ENCODE peak calls at places on chromosome 19, in nine cellular contexts. G is RWPE2, I is spleen, C is SJSA1, M is esophagus squamous epithelium, N is breast epithelium, H is mucosa of descending colon, R is neural progenitor cell, P is thoracic aorta. O is an unnamed sample. For H3K36me3 and H3K4me1, the result is how much of the 10 kb centered on the place peaks cover.

GRCh38 chr19:1232652-1233360 is 5.0 kb downstream of the CBARP start:
- DNase-seq in P (no peak), N (no peak), G (no peak), R (no peak), H (no peak), C (no peak), M (no peak), I (no peak), O (no peak)

GRCh38 chr19:48539503-48540096 is 12.4 kb upstream of the SULT2B1 start:
- DNase-seq in I (no peak), M (no peak), C (no peak), N (no peak), G (peak), P (no peak), H (no peak), R (no peak), O (no peak)

GRCh38 chr19:29872224-29872731 is 60.5 kb downstream of the CCNE1 start:
- DNase-seq in C (no peak), M (no peak), G (no peak), H (no peak), P (no peak), N (no peak), I (peak), R (peak), O (no peak)

GRCh38 chr19:17655751-17656480 is 32.2 kb downstream of the UNC13A start:
- DNase-seq in I (no peak), C (no peak), N (no peak), G (no peak), M (no peak), P (no peak), H (no peak), R (no peak), O (no peak)

GRCh38 chr19:33444993-33445751 is 71.7 kb downstream of the CEBPG start:
- DNase-seq in M (no peak), P (no peak), C (no peak), H (no peak), I (peak), N (no peak), R (no peak), G (peak), O (no peak)

GRCh38 chr19:33047422-33047821 is 17.3 kb downstream of the RHPN2 start:
- DNase-seq in C (no peak), R (no peak), I (no peak), P (no peak), H (peak), G (peak), N (peak), M (no peak), O (no peak)

GRCh38 chr19:55115446-55116065 is 1.9 kb downstream of the PPP1R12C start:
- DNase-seq in M (no peak), G (no peak), N (no peak), P (no peak), R (no peak), I (no peak), C (no peak), H (no peak), O (no peak)

GRCh38 chr19:4454952-4455738 is 2.4 kb downstream of the UBXN6 start:
- DNase-seq in H (no peak), C (no peak), R (no peak), M (no peak), N (no peak), P (no peak), I (no peak), G (no peak), O (peak)

GRCh38 chr19:53982611-53983010 is 8.8 kb upstream of the CACNG6 start:
- DNase-seq in M (no peak), I (peak), N (peak), C (no peak), G (no peak), R (peak), P (no peak), H (no peak), O (no peak)

GRCh38 chr19:29329460-29330134 is 116.6 kb upstream of the UQCRFS1 start:
- DNase-seq in R (peak), I (no peak), P (no peak), M (no peak), H (no peak), N (no peak), C (no peak), G (no peak), O (no peak)

GRCh38 chr19:13212759-13213330 is 62.6 kb downstream of the IER2 start:
- DNase-seq in M (no peak), I (peak), G (no peak), N (peak), C (peak), R (peak), P (no peak), H (peak), O (peak)

GRCh38 chr19:14520543-14520942 is 2.3 kb upstream of the DNAJB1 start:
- DNase-seq in I (no peak), R (no peak), G (no peak), C (no peak), H (no peak), P (no peak), N (no peak), M (no peak), O (no peak)
- H3K36me3 ChIP-seq in I (under half), R (under half), G (under half), C (under half), H (under half), P (under half), N (under half), M (under half), O (under half)

GRCh38 chr19:45467456-45468158 is at the start of gene FOSB:
- DNase-seq in I (peak), P (peak), C (peak), N (peak), R (peak), G (peak), H (peak), M (peak), O (peak)
- H3K4me1 ChIP-seq in I (under half), P (under half), C (under half), N (under half), R (under half), G (under half), H (under half), M (under half), O (under half)

DNA sequence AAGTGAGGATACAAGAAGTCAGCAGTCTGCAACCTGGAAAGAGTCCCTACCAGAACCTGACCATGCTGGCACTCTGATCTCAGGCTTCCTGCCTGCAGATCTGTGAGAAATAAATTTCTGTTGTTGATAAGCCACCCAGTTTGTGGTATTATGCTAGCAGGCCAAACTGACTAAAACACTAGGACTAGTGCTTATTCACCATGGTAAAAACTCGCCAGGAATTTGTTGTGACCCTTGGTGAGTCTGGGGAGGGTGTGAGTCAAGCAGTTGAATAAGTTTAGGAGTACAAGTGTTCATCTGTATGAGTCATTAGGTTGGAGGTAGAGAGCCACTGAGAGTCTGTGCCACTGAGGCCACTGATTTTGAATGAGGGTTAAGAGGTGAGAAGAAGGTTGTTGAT is 3.6 kb downstream of the ZIK1 start:
- DNase-seq in P (no peak), G (no peak), M (no peak), H (no peak), I (no peak), N (no peak), C (peak), R (no peak), O (no peak)
- H3K36me3 ChIP-seq in P (under half), G (half or more), M (under half), H (under half), I (half or more), N (under half), C (half or more), R (half or more), O (under half)

DNA sequence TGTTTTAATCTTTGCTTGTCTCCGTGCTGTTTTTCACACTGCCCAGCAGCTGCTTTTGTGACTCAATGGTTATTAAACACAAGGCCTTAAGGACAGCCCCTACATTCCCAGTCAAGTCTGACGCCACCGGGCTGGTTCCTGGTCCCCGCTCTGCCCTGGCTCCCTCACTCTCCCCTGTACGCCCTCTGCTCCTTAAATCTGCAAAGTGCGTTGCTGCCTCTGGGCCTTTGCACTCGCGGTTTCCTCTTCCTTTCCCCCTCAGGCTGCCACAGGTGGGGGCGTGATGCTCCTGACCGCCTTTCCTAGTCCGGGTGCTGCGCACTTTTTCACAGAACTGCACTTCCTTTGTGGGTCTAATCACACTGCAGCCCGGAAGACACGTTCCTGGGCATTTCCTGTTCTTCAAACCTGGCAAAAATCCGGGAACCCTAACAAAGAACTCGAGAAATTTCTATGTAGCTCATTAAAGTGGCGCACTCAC is 25.6 kb downstream of the NOSIP start:
- DNase-seq in G (no peak), C (no peak), M (no peak), P (no peak), R (no peak), I (peak), N (no peak), H (peak), O (no peak)
- H3K4me1 ChIP-seq in G (under half), C (under half), M (under half), P (under half), R (under half), I (under half), N (under half), H (half or more), O (under half)

DNA sequence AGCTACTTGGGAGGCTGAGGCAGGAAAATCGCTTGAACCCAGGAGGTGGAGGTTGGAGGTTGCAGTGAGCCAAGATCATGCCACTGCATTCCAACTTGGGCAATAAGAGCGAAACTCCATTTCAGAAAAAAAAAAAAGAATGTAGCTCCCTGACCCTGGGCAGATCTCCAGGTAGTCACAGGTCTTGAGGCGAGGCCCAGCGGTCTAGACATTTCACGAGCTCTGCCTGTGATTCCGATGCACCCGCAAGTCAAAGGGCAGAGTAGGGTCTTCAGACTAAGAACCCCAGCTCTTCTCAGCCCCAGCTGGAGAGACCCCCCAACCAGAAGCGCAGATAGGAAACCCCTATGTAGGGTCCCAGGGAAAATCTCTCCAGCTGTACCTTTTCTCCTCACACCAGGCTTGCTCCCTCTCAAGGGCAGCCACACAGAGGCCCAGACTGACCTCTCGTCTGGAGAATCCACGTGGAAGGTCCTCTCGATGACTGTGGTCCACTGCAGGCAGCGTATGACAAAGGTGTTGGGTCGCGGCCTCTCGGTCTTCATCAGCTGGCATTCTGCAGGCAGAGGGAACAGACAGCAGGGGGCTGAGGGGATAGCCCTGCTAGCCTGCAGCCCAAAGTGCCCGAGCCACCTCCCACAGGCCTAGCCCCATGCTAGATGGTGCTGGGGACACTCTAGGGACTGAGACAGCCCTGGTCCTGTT is 28.4 kb upstream of the CCNP start:
- DNase-seq in G (no peak), P (no peak), R (no peak), C (no peak), I (no peak), H (no peak), N (no peak), M (no peak), O (no peak)
- H3K36me3 ChIP-seq in G (under half), P (under half), R (under half), C (under half), I (half or more), H (under half), N (under half), M (under half), O (under half)

GRCh38 chr19:15285896-15286591 is 46.3 kb downstream of the BRD4 start:
- DNase-seq in G (no peak), I (peak), N (no peak), C (no peak), M (no peak), P (no peak), R (peak), H (no peak), O (no peak)
- H3K4me1 ChIP-seq in G (under half), I (half or more), N (under half), C (under half), M (half or more), P (half or more), R (half or more), H (half or more), O (half or more)

GRCh38 chr19:21487969-21488368 is 17.4 kb upstream of the ZNF429 start:
- DNase-seq in R (no peak), I (no peak), M (no peak), P (no peak), N (no peak), G (no peak), H (no peak), C (no peak), O (no peak)

GRCh38 chr19:21498651-21499050 is 6.8 kb upstream of the ZNF429 start:
- DNase-seq in N (no peak), M (no peak), G (no peak), C (no peak), R (no peak), P (no peak), I (no peak), H (no peak), O (no peak)

GRCh38 chr19:21491161-21491560 is 14.2 kb upstream of the ZNF429 start:
- DNase-seq in R (no peak), G (no peak), I (no peak), C (no peak), M (no peak), N (no peak), H (no peak), P (no peak), O (no peak)

GRCh38 chr19:21496876-21497275 is 8.5 kb upstream of the ZNF429 start:
- DNase-seq in C (no peak), P (no peak), N (no peak), I (no peak), H (no peak), R (no peak), G (no peak), M (no peak), O (no peak)

GRCh38 chr19:21492932-21493906 is 12.2 kb upstream of the ZNF429 start:
- DNase-seq in R (no peak), H (no peak), C (no peak), P (no peak), G (no peak), I (no peak), N (peak), M (no peak), O (no peak)
- H3K36me3 ChIP-seq in R (under half), H (under half), C (under half), P (under half), G (under half), I (under half), N (under half), M (under half), O (under half)

GRCh38 chr19:11486661-11487503 is 6.0 kb upstream of the ELAVL3 start:
- DNase-seq in H (no peak), P (no peak), R (no peak), C (no peak), G (no peak), I (no peak), N (no peak), M (no peak), O (no peak)
- H3K4me1 ChIP-seq in H (under half), P (under half), R (under half), C (under half), G (under half), I (under half), N (under half), M (under half), O (under half)

O was measured in ascending aorta.